ENCODE peak calls at places on chromosomes 12 and 14, in four cellular contexts. C, O, B and Z are unnamed samples.

GRCh38 chr12:107362960-107363359 is 269.6 kb upstream of the CRY1 start:
- DNase-seq in C (no peak), O (no peak), B (no peak), Z (no peak)

GRCh38 chr12:77062846-77063461 is 2.4 kb downstream of the E2F7 start:
- DNase-seq in C (no peak), O (no peak), B (peak), Z (no peak)

GRCh38 chr14:71240866-71241520 is 333.7 kb downstream of the PCNX1 start:
- DNase-seq in C (no peak), O (no peak), B (no peak), Z (no peak)

GRCh38 chr12:52977195-52977594 is 28.3 kb downstream of the KRT18 start:
- DNase-seq in C (no peak), O (no peak), B (no peak), Z (no peak)

GRCh38 chr12:93922583-93923006 is 225.8 kb upstream of the PLXNC1 start:
- DNase-seq in C (no peak), O (no peak), B (no peak), Z (no peak)

GRCh38 chr14:65195042-65195719 is 92.9 kb upstream of the MAX start:
- DNase-seq in C (no peak), O (no peak), B (no peak), Z (no peak)

GRCh38 chr14:95140060-95140858 is 17.1 kb downstream of the DICER1 start:
- DNase-seq in C (no peak), O (no peak), B (no peak), Z (no peak)

GRCh38 chr12:68611094-68611818 is 557 bp downstream of the RAP1B start:
- DNase-seq in C (peak), O (no peak), B (peak), Z (peak)

GRCh38 chr14:33745163-33745562 is 205.7 kb downstream of the EGLN3 start:
- DNase-seq in C (no peak), O (no peak), B (no peak), Z (no peak)

GRCh38 chr12:7497661-7498060 is 5.9 kb downstream of the CD163 start:
- DNase-seq in C (no peak), O (no peak), B (no peak), Z (no peak)

GRCh38 chr12:57152408-57153038 is 5.1 kb upstream of the LRP1-AS start:
- DNase-seq in C (no peak), O (no peak), B (no peak), Z (no peak)

GRCh38 chr12:82691513-82691912 is 4.8 kb downstream of the TMTC2 start:
- DNase-seq in C (no peak), O (no peak), B (no peak), Z (no peak)

GRCh38 chr12:105109465-105110212 is 2.1 kb downstream of the WASHC4 start:
- DNase-seq in C (no peak), O (no peak), B (no peak), Z (no peak)

GRCh38 chr12:6691473-6691872 is 2.3 kb upstream of the ZNF384 start:
- DNase-seq in C (no peak), O (no peak), B (no peak), Z (no peak)

GRCh38 chr14:64878775-64879634 is 702 bp downstream of the SPTB start:
- DNase-seq in C (no peak), O (no peak), B (peak), Z (no peak)

GRCh38 chr14:105416671-105417070 is 3.0 kb upstream of the MTA1 start:
- DNase-seq in C (no peak), O (no peak), B (no peak), Z (no peak)

GRCh38 chr12:100826323-100826722 is 31.7 kb downstream of the ANO4 start:
- DNase-seq in C (peak), O (no peak), B (no peak), Z (peak)

GRCh38 chr14:99321955-99322730 is 50.1 kb upstream of the BCL11B start:
- DNase-seq in C (no peak), O (no peak), B (no peak), Z (peak)

GRCh38 chr12:54191126-54191525 is 2.3 kb upstream of the SMUG1 start:
- DNase-seq in C (no peak), O (peak), B (no peak), Z (no peak)

GRCh38 chr12:111467092-111467861 is 61.6 kb downstream of the SH2B3 start:
- DNase-seq in C (no peak), O (no peak), B (no peak), Z (no peak)

GRCh38 chr12:107891967-107892366 is 117.5 kb downstream of the ASCL4 start:
- DNase-seq in C (no peak), O (no peak), B (no peak), Z (no peak)

GRCh38 chr14:29421156-29421728 is 506.4 kb downstream of the PRKD1 start:
- DNase-seq in C (no peak), O (no peak), B (no peak), Z (no peak)

GRCh38 chr12:50081096-50081808 is 3.9 kb upstream of the SMARCD1 start:
- DNase-seq in C (no peak), O (no peak), B (no peak), Z (peak)

GRCh38 chr12:84508943-84509342 is 403.7 kb downstream of the SLC6A15 start:
- DNase-seq in C (no peak), O (peak), B (no peak), Z (no peak)

GRCh38 chr12:98856897-98857540 is 211.9 kb downstream of the APAF1 start:
- DNase-seq in C (no peak), O (no peak), B (peak), Z (no peak)

GRCh38 chr14:96271421-96271762 is 15.4 kb downstream of the BDKRB1 start:
- DNase-seq in C (no peak), O (no peak), B (no peak), Z (no peak)

GRCh38 chr12:58369576-58369975 is 428.2 kb downstream of the ATP23 start:
- DNase-seq in C (no peak), O (no peak), B (no peak), Z (no peak)

GRCh38 chr14:92800525-92800924 is 6.4 kb downstream of the GOLGA5 start:
- DNase-seq in C (no peak), O (no peak), B (no peak), Z (no peak)

GRCh38 chr12:90954428-90954827 is 548 bp downstream of the CCER1 start:
- DNase-seq in C (no peak), O (no peak), B (no peak), Z (no peak)

GRCh38 chr12:92065018-92065499 is 80.6 kb downstream of the BTG1 start:
- DNase-seq in C (no peak), O (no peak), B (peak), Z (no peak)

GRCh38 chr14:77045570-77045890 is 17.0 kb upstream of the IRF2BPL start:
- DNase-seq in C (no peak), O (no peak), B (no peak), Z (peak)

GRCh38 chr12:11863478-11863906 is 207.2 kb upstream of the BCL2L14 start:
- DNase-seq in C (peak), O (no peak), B (no peak), Z (peak)

GRCh38 chr12:45612044-45612794 is 117.3 kb upstream of the ARID2 start:
- DNase-seq in C (no peak), O (peak), B (no peak), Z (no peak)